ENCODE peak calls at places on chromosomes 11 and 22, in four cellular contexts. Q, V, O and L are unnamed samples.

GRCh38 chr11:32148824-32149223 is 58.0 kb downstream of the RCN1 start:
- DNase-seq in Q (no peak), V (no peak), O (no peak), L (no peak)

GRCh38 chr11:3058753-3059664 is 1.8 kb upstream of the CARS1 start:
- DNase-seq in Q (no peak), V (no peak), O (no peak), L (no peak)

GRCh38 chr11:114044042-114044871 is 15.3 kb upstream of the ZBTB16 start:
- DNase-seq in Q (peak), V (no peak), O (no peak), L (no peak)

GRCh38 chr11:115964091-115964490 is 459.9 kb upstream of the CADM1 start:
- DNase-seq in Q (no peak), V (no peak), O (no peak), L (no peak)

GRCh38 chr11:61020706-61021235 is 49.3 kb downstream of the CD6 start:
- DNase-seq in Q (no peak), V (no peak), O (no peak), L (no peak)

GRCh38 chr11:1739576-1739975 is 10.8 kb downstream of the IFITM10 start:
- DNase-seq in Q (no peak), V (no peak), O (no peak), L (no peak)

GRCh38 chr11:12159351-12160099 is 49.1 kb downstream of the MICAL2 start:
- DNase-seq in Q (no peak), V (peak), O (no peak), L (peak)

GRCh38 chr11:35318977-35319925 is 100.1 kb downstream of the SLC1A2 start:
- DNase-seq in Q (no peak), V (no peak), O (no peak), L (no peak)

GRCh38 chr11:8080674-8081590 is at the start of gene TUB:
- DNase-seq in Q (no peak), V (no peak), O (no peak), L (no peak)

GRCh38 chr11:8787372-8787771 is 104.8 kb downstream of the RPL27A start:
- DNase-seq in Q (no peak), V (no peak), O (no peak), L (no peak)

GRCh38 chr11:72781063-72781312 is 12.9 kb downstream of the STARD10 start:
- DNase-seq in Q (no peak), V (no peak), O (no peak), L (no peak)

GRCh38 chr22:49966041-49966715 is 5.6 kb downstream of the PIM3 start:
- DNase-seq in Q (no peak), V (no peak), O (no peak), L (no peak)

GRCh38 chr11:72250661-72251465 is 6.9 kb upstream of the PHOX2A start:
- DNase-seq in Q (no peak), V (no peak), O (no peak), L (no peak)

GRCh38 chr11:111044751-111045407 is 200.6 kb upstream of the POU2AF2 start:
- DNase-seq in Q (no peak), V (no peak), O (no peak), L (no peak)

GRCh38 chr22:29315286-29316195 is at the start of gene RASL10A:
- DNase-seq in Q (no peak), V (no peak), O (peak), L (no peak)

GRCh38 chr22:48902983-48903650 is 924.6 kb downstream of the BRD1 start:
- DNase-seq in Q (no peak), V (no peak), O (no peak), L (no peak)

GRCh38 chr11:72001255-72001654 is 2.5 kb downstream of the IL18BP start:
- DNase-seq in Q (no peak), V (no peak), O (no peak), L (no peak)

GRCh38 chr11:45036010-45036409 is 85.3 kb upstream of the TP53I11 start:
- DNase-seq in Q (no peak), V (no peak), O (no peak), L (no peak)

GRCh38 chr22:22848364-22848866 is 39.2 kb upstream of the IGLL5 start:
- DNase-seq in Q (peak), V (peak), O (peak), L (peak)

GRCh38 chr11:48066881-48067800 is 86.8 kb downstream of the PTPRJ start:
- DNase-seq in Q (no peak), V (no peak), O (no peak), L (no peak)

GRCh38 chr22:50603511-50604255 is 3.1 kb downstream of the MAPK8IP2 start:
- DNase-seq in Q (no peak), V (no peak), O (no peak), L (no peak)

GRCh38 chr11:74084796-74085541 is 76.1 kb upstream of the UCP3 start:
- DNase-seq in Q (no peak), V (no peak), O (no peak), L (no peak)

GRCh38 chr11:85783758-85784157 is 27.2 kb downstream of the SYTL2 start:
- DNase-seq in Q (no peak), V (no peak), O (no peak), L (no peak)

GRCh38 chr11:65311197-65311631 is 3.5 kb upstream of the CDC42EP2 start:
- DNase-seq in Q (no peak), V (no peak), O (no peak), L (no peak)

GRCh38 chr11:44011797-44012196 is 36.0 kb upstream of the ACCSL start:
- DNase-seq in Q (no peak), V (no peak), O (no peak), L (no peak)

GRCh38 chr11:37394236-37394870 is 796.3 kb upstream of the RAG2 start:
- DNase-seq in Q (no peak), V (no peak), O (no peak), L (no peak)

GRCh38 chr11:105429421-105429965 is 180.4 kb upstream of the GRIA4 start:
- DNase-seq in Q (no peak), V (no peak), O (no peak), L (no peak)

GRCh38 chr11:2517016-2517385 is 72.2 kb downstream of the KCNQ1 start:
- DNase-seq in Q (no peak), V (peak), O (no peak), L (no peak)

GRCh38 chr22:22401381-22401780 is 107.2 kb downstream of the ZNF280B start:
- DNase-seq in Q (no peak), V (no peak), O (no peak), L (no peak)

GRCh38 chr22:30485362-30485988 is 13.7 kb upstream of the SEC14L3 start:
- DNase-seq in Q (peak), V (peak), O (peak), L (peak)

GRCh38 chr11:111064118-111064517 is 181.4 kb upstream of the POU2AF2 start:
- DNase-seq in Q (no peak), V (no peak), O (no peak), L (peak)

GRCh38 chr22:42217019-42217751 is 53.3 kb downstream of the TCF20 start:
- DNase-seq in Q (no peak), V (no peak), O (no peak), L (no peak)
- H3K27ac ChIP-seq in Q (no peak), V (no peak), O (no peak), L (no peak)

GRCh38 chr22:45338795-45339194 is 29.1 kb downstream of the FAM118A start:
- DNase-seq in Q (no peak), V (no peak), O (no peak), L (no peak)
- H3K27ac ChIP-seq in Q (no peak), V (no peak), O (no peak), L (no peak)

GRCh38 chr22:46726066-46726985 is 11.7 kb downstream of the CERK start:
- DNase-seq in Q (no peak), V (no peak), O (no peak), L (no peak)

GRCh38 chr22:46723882-46724281 is 14.2 kb downstream of the CERK start:
- DNase-seq in Q (no peak), V (no peak), O (no peak), L (no peak)

GRCh38 chr22:46719921-46720320 is 18.1 kb downstream of the CERK start:
- DNase-seq in Q (no peak), V (no peak), O (no peak), L (no peak)

GRCh38 chr22:46725096-46725495 is 13.0 kb downstream of the CERK start:
- DNase-seq in Q (no peak), V (no peak), O (no peak), L (no peak)

DNA sequence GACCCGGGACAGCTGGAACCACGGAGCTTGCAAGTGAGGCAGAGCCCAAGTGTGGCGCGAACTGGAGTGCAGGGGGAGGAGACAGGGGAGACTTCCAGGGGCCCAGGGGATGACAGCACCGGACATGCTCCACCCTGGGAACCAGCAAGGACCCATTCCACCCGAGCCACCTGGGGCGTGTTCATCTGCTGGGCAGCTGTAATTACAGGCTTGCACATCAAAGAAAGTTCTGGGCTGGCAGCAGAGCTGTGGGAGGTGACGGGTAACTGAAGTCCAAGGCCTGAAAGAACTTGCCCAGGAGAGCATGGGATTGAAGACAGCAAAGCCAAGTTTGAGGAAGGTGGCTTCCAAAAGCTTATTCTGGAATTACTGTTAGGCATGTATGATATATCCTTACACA is 16.3 kb downstream of the CERK start:
- DNase-seq in Q (no peak), V (no peak), O (no peak), L (no peak)
- H3K27ac ChIP-seq in Q (no peak), V (no peak), O (peak), L (no peak)

GRCh38 chr22:24176630-24177029 is 4.7 kb upstream of the SUSD2 start:
- DNase-seq in Q (no peak), V (no peak), O (no peak), L (no peak)
- H3K27ac ChIP-seq in Q (no peak), V (no peak), O (no peak), L (no peak)

GRCh38 chr11:67445515-67445914 is 2.2 kb upstream of the CORO1B start:
- DNase-seq in Q (no peak), V (no peak), O (peak), L (no peak)

GRCh38 chr11:67441082-67441683 is 2.1 kb downstream of the CORO1B start:
- DNase-seq in Q (peak), V (no peak), O (peak), L (no peak)

GRCh38 chr11:67441731-67442401 is 1.4 kb downstream of the CORO1B start:
- DNase-seq in Q (peak), V (no peak), O (peak), L (no peak)

GRCh38 chr11:67440229-67441081 is 2.8 kb downstream of the CORO1B start:
- DNase-seq in Q (no peak), V (no peak), O (peak), L (no peak)

DNA sequence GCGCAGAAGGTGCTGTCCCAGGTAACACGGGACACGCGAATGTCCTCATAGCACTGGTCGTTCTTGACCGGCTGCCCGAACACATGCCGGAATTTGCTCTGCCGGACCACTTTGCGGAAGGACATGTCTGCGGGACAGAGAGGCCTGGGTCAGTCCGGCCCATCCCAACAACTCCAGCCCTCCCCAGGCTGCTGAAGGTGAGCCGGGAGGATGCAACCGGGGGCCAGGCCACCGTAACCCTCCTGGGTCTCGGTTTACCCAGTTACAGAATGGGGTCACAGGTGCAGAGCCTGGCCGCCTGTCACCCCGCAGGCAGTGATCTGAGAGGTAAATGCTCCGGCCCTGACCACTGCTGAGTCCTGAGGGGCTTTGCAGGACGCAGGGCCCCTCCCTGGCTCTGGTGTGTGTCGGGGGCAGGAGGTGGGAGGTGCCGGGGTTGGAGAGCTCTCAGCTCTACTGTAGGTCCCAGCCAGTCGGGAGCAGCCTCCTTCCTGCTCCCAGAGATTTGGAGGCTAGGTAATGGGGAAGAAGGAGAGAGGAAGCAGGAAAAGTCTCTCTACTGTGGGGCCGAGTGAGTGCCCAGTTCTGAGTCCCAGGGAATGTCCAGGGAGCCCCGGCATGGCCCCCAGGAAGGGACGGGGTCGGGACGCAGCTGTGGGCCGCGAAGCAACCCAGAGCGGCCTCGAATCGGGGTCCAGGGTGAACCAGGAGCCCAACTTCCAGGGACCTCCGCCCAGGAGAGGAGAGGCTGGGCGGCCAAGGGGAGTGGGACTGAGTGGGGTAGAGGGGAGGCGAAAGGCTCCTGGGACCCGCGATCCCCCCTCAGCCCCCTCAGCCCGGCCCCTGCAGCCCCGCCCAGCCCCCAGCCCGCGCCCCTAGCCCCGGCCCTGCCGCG is 525 bp downstream of the CORO1B start:
- DNase-seq in Q (peak), V (no peak), O (peak), L (no peak)
- H3K27ac ChIP-seq in Q (peak), V (peak), O (peak), L (peak)